ENCODE peak calls at places on chromosome 9, in five cellular contexts. One of them, this sample, is unnamed.
A peak's percentile ranks its signal among the peaks of the same experiment; 100 is the strongest.

GRCh38 chr9:2570615-2571479 is 50.7 kb upstream of the VLDLR start:
- DNase-seq in left cardiac atrium: peak; percentile 90
- DNase-seq in GM23248: peak; percentile 45
- DNase-seq in HuH-7: peak; percentile 30
- DNase-seq in astrocyte of the spinal cord: peak; percentile 82
- DNase-seq in this sample: peak; percentile 28

GRCh38 chr9:69771775-69772418 is 12.1 kb upstream of the PTAR1 start:
- DNase-seq in left cardiac atrium: no peak
- DNase-seq in GM23248: peak; percentile 97
- DNase-seq in HuH-7: no peak
- DNase-seq in astrocyte of the spinal cord: peak; percentile 79
- DNase-seq in this sample: no peak

GRCh38 chr9:35490155-35490909 is 421 bp downstream of the RUSC2 start:
- DNase-seq in left cardiac atrium: peak; percentile 39
- DNase-seq in GM23248: peak; percentile 30
- DNase-seq in HuH-7: peak; percentile 43
- DNase-seq in astrocyte of the spinal cord: no peak
- DNase-seq in this sample: peak; percentile 62

GRCh38 chr9:132175431-132175830 is 13.6 kb downstream of the NTNG2 start:
- DNase-seq in left cardiac atrium: no peak
- DNase-seq in GM23248: no peak
- DNase-seq in HuH-7: no peak
- DNase-seq in astrocyte of the spinal cord: no peak
- DNase-seq in this sample: no peak

GRCh38 chr9:116156621-116157314 is 3.2 kb downstream of the PAPPA start:
- DNase-seq in left cardiac atrium: peak; percentile 75
- DNase-seq in GM23248: peak; percentile 87
- DNase-seq in HuH-7: no peak
- DNase-seq in astrocyte of the spinal cord: peak; percentile 77
- DNase-seq in this sample: peak; percentile 81

GRCh38 chr9:135971892-135972291 is 10.7 kb upstream of the UBAC1 start:
- DNase-seq in left cardiac atrium: no peak
- DNase-seq in GM23248: no peak
- DNase-seq in HuH-7: peak; percentile 89
- DNase-seq in astrocyte of the spinal cord: no peak
- DNase-seq in this sample: no peak

GRCh38 chr9:91837982-91838731 is 111.9 kb downstream of the ROR2 start:
- DNase-seq in left cardiac atrium: peak; percentile 86
- DNase-seq in GM23248: peak; percentile 46
- DNase-seq in HuH-7: no peak
- DNase-seq in astrocyte of the spinal cord: no peak
- DNase-seq in this sample: no peak

GRCh38 chr9:16625831-16626230 is 244.6 kb downstream of the BNC2 start:
- DNase-seq in left cardiac atrium: no peak
- DNase-seq in GM23248: peak; percentile 55
- DNase-seq in HuH-7: no peak
- DNase-seq in astrocyte of the spinal cord: peak; percentile 71
- DNase-seq in this sample: peak; percentile 55

GRCh38 chr9:109286981-109287380 is 33.9 kb downstream of the EPB41L4B start:
- DNase-seq in left cardiac atrium: peak; percentile 49
- DNase-seq in GM23248: peak; percentile 71
- DNase-seq in HuH-7: no peak
- DNase-seq in astrocyte of the spinal cord: peak; percentile 25
- DNase-seq in this sample: no peak

GRCh38 chr9:34403554-34404380 is 27.1 kb upstream of the MYORG start:
- DNase-seq in left cardiac atrium: peak; percentile 57
- DNase-seq in GM23248: peak; percentile 69
- DNase-seq in HuH-7: peak; percentile 69
- DNase-seq in astrocyte of the spinal cord: peak; percentile 66
- DNase-seq in this sample: peak; percentile 83

GRCh38 chr9:81477669-81478068 is 211.7 kb downstream of the TLE1 start:
- DNase-seq in left cardiac atrium: no peak
- DNase-seq in GM23248: peak; percentile 74
- DNase-seq in HuH-7: no peak
- DNase-seq in astrocyte of the spinal cord: no peak
- DNase-seq in this sample: no peak

GRCh38 chr9:133236291-133237071 is 27.4 kb upstream of the OBP2B start:
- DNase-seq in left cardiac atrium: no peak
- DNase-seq in GM23248: no peak
- DNase-seq in HuH-7: no peak
- DNase-seq in astrocyte of the spinal cord: no peak
- DNase-seq in this sample: no peak

GRCh38 chr9:21770877-21771560 is 31.4 kb upstream of the MTAP start:
- DNase-seq in left cardiac atrium: no peak
- DNase-seq in GM23248: peak; percentile 88
- DNase-seq in HuH-7: no peak
- DNase-seq in astrocyte of the spinal cord: peak; percentile 89
- DNase-seq in this sample: no peak

GRCh38 chr9:131661954-131662621 is 77.8 kb downstream of the RAPGEF1 start:
- DNase-seq in left cardiac atrium: no peak
- DNase-seq in GM23248: no peak
- DNase-seq in HuH-7: no peak
- DNase-seq in astrocyte of the spinal cord: no peak
- DNase-seq in this sample: no peak

GRCh38 chr9:116365056-116365471 is 211.5 kb downstream of the PAPPA start:
- DNase-seq in left cardiac atrium: peak; percentile 67
- DNase-seq in GM23248: peak; percentile 83
- DNase-seq in HuH-7: no peak
- DNase-seq in astrocyte of the spinal cord: peak; percentile 74
- DNase-seq in this sample: no peak

GRCh38 chr9:71761938-71762353 is 6.4 kb downstream of the CEMIP2 start:
- DNase-seq in left cardiac atrium: no peak
- DNase-seq in GM23248: no peak
- DNase-seq in HuH-7: no peak
- DNase-seq in astrocyte of the spinal cord: no peak
- DNase-seq in this sample: no peak

GRCh38 chr9:37953775-37954437 is 50.0 kb upstream of the SLC25A51 start:
- DNase-seq in left cardiac atrium: peak; percentile 65
- DNase-seq in GM23248: peak; percentile 98
- DNase-seq in HuH-7: no peak
- DNase-seq in astrocyte of the spinal cord: peak; percentile 95
- DNase-seq in this sample: no peak

GRCh38 chr9:87676976-87677775 is 48.7 kb upstream of the CTSL start:
- DNase-seq in left cardiac atrium: peak; percentile 60
- DNase-seq in GM23248: peak; percentile 32
- DNase-seq in HuH-7: no peak
- DNase-seq in astrocyte of the spinal cord: no peak
- DNase-seq in this sample: no peak

GRCh38 chr9:93897075-93897970 is 57.8 kb downstream of the BARX1 start:
- DNase-seq in left cardiac atrium: peak; percentile 3
- DNase-seq in GM23248: no peak
- DNase-seq in HuH-7: no peak
- DNase-seq in astrocyte of the spinal cord: no peak
- DNase-seq in this sample: no peak

GRCh38 chr9:79196606-79197005 is 375.2 kb upstream of the TLE4 start:
- DNase-seq in left cardiac atrium: no peak
- DNase-seq in GM23248: peak; percentile 67
- DNase-seq in HuH-7: no peak
- DNase-seq in astrocyte of the spinal cord: peak; percentile 23
- DNase-seq in this sample: no peak

GRCh38 chr9:97660847-97661246 is 27.2 kb downstream of the NCBP1 start:
- DNase-seq in left cardiac atrium: no peak
- DNase-seq in GM23248: no peak
- DNase-seq in HuH-7: no peak
- DNase-seq in astrocyte of the spinal cord: no peak
- DNase-seq in this sample: no peak

GRCh38 chr9:33239922-33240321 is at the start of gene SPINK4:
- DNase-seq in left cardiac atrium: no peak
- DNase-seq in GM23248: no peak
- DNase-seq in HuH-7: no peak
- DNase-seq in astrocyte of the spinal cord: no peak
- DNase-seq in this sample: no peak

GRCh38 chr9:111276723-111277122 is 53.3 kb downstream of the OR2K2 start:
- DNase-seq in left cardiac atrium: no peak
- DNase-seq in GM23248: no peak
- DNase-seq in HuH-7: no peak
- DNase-seq in astrocyte of the spinal cord: no peak
- DNase-seq in this sample: no peak